ENCODE peak calls at places on chromosomes 12 and 14, in four cellular contexts. W is CD8-positive, alpha-beta memory T cell; F is GM19239; E is HT-29. S is an unnamed sample.

GRCh38 chr12:100437038-100437841 is 36.4 kb upstream of the NR1H4 start:
- DNase-seq in E (peak), F (no peak), W (no peak), S (no peak)

GRCh38 chr12:46653311-46653710 is 172.5 kb downstream of the SLC38A4 start:
- DNase-seq in W (no peak), F (no peak), E (no peak), S (no peak)

GRCh38 chr14:79708991-79709390 is 502.3 kb downstream of the DIO2 start:
- DNase-seq in F (no peak), W (no peak), E (no peak), S (no peak)

GRCh38 chr14:58941666-58942065 is 246.8 kb upstream of the DAAM1 start:
- DNase-seq in E (no peak), W (no peak), F (no peak), S (no peak)

GRCh38 chr12:93025145-93026103 is 96.3 kb upstream of the EEA1 start:
- DNase-seq in W (peak), F (peak), E (peak), S (peak)

GRCh38 chr14:23561873-23562821 is 5.4 kb downstream of the AP1G2 start:
- DNase-seq in W (no peak), E (no peak), F (no peak), S (no peak)

GRCh38 chr12:123099556-123100192 is 51.2 kb downstream of the PITPNM2 start:
- DNase-seq in E (no peak), W (no peak), F (no peak), S (no peak)

GRCh38 chr12:67515679-67516363 is 132.7 kb upstream of the DYRK2 start:
- DNase-seq in F (no peak), W (peak), E (peak), S (peak)

GRCh38 chr12:30687265-30687986 is 8.2 kb downstream of the IPO8 start:
- DNase-seq in F (no peak), W (no peak), E (no peak), S (no peak)

GRCh38 chr12:57803317-57803893 is 15.1 kb downstream of the AVIL start:
- DNase-seq in F (no peak), W (peak), E (peak), S (peak)

GRCh38 chr12:49440031-49440430 is 72.8 kb downstream of the SPATS2 start:
- DNase-seq in W (no peak), F (no peak), E (peak), S (no peak)

GRCh38 chr14:63735720-63736119 is 7.9 kb upstream of the SGPP1 start:
- DNase-seq in W (no peak), E (no peak), F (no peak), S (no peak)

GRCh38 chr12:49347307-49348237 is 884 bp downstream of the DNAJC22 start:
- DNase-seq in E (peak), F (no peak), W (peak), S (peak)

GRCh38 chr12:28040251-28040650 is 67.7 kb upstream of the PTHLH start:
- DNase-seq in E (no peak), F (no peak), W (no peak), S (no peak)

GRCh38 chr12:58548801-58549200 is 371.5 kb downstream of the LRIG3 start:
- DNase-seq in E (no peak), W (no peak), F (no peak), S (no peak)

GRCh38 chr14:50232276-50232642 is 881 bp upstream of the SOS2 start:
- DNase-seq in E (no peak), W (no peak), F (no peak), S (no peak)

GRCh38 chr12:122421815-122422737 is at the start of gene CLIP1:
- DNase-seq in F (peak), W (peak), E (peak), S (peak)

GRCh38 chr12:24815087-24815423 is 133.8 kb downstream of the BCAT1 start:
- DNase-seq in F (no peak), W (no peak), E (no peak), S (no peak)

GRCh38 chr12:6326316-6326959 is 15.4 kb downstream of the TNFRSF1A start:
- DNase-seq in F (no peak), W (no peak), E (no peak), S (no peak)

GRCh38 chr12:109934026-109934425 is 34.0 kb downstream of the TCHP start:
- DNase-seq in W (no peak), E (peak), F (no peak), S (no peak)

GRCh38 chr14:26427059-26427458 is 170.8 kb downstream of the NOVA1 start:
- DNase-seq in W (no peak), F (no peak), E (no peak), S (no peak)

GRCh38 chr14:69586420-69586819 is 11.7 kb upstream of the CCDC177 start:
- DNase-seq in E (no peak), F (no peak), W (no peak), S (no peak)

GRCh38 chr12:50597200-50598195 is 92.7 kb downstream of the DIP2B start:
- DNase-seq in F (peak), E (no peak), W (peak), S (peak)

GRCh38 chr12:123748661-123749060 is 13.4 kb upstream of the DNAH10 start:
- DNase-seq in E (peak), W (no peak), F (no peak), S (no peak)

GRCh38 chr12:47978598-47978873 is 15.1 kb downstream of the TMEM106C start:
- DNase-seq in E (no peak), W (no peak), F (no peak), S (no peak)

GRCh38 chr12:122399592-122400373 is 22.7 kb downstream of the CLIP1 start:
- DNase-seq in W (peak), E (peak), F (peak), S (peak)